ENCODE peak calls at places on chromosomes 13 and 19, in five cellular contexts. D is AG10803; X is naive thymus-derived CD4-positive, alpha-beta T cell; M is stomach; N is lower leg skin. U is an unnamed sample.
A peak's percentile ranks its signal among the peaks of the same experiment; 100 is the strongest.

GRCh38 chr19:28640506-28640905 is 572.4 kb downstream of the UQCRFS1 start:
- DNase-seq in D (no peak), X (no peak), M (no peak), N (no peak), U (no peak)

GRCh38 chr13:107866007-107866665 is 349.2 kb downstream of the LIG4 start:
- DNase-seq in D (peak; percentile 26), X (no peak), M (no peak), N (no peak), U (no peak)

GRCh38 chr13:90414691-90415596 is 932.5 kb upstream of the MIR17HG start:
- DNase-seq in D (peak; percentile 55), X (no peak), M (no peak), N (no peak), U (peak; percentile 55)

GRCh38 chr19:19452241-19453128 is 47.0 kb downstream of the GATAD2A start:
- DNase-seq in D (no peak), X (no peak), M (no peak), N (no peak), U (no peak)

GRCh38 chr13:25588336-25589060 is 216.7 kb downstream of the ATP8A2 start:
- DNase-seq in D (no peak), X (no peak), M (no peak), N (no peak), U (no peak)

GRCh38 chr19:31054430-31054829 is 294.8 kb downstream of the TSHZ3 start:
- DNase-seq in D (peak; percentile 63), X (no peak), M (peak; percentile 26), N (no peak), U (peak; percentile 70)

GRCh38 chr19:15101479-15102082 is 5.6 kb upstream of the SYDE1 start:
- DNase-seq in D (peak; percentile 36), X (peak; percentile 21), M (peak; percentile 52), N (no peak), U (peak; percentile 54)

GRCh38 chr19:30519607-30520205 is 147.5 kb downstream of the ZNF536 start:
- DNase-seq in D (no peak), X (no peak), M (no peak), N (no peak), U (no peak)

GRCh38 chr19:48991823-48992570 is 1.1 kb downstream of the GYS1 start:
- DNase-seq in D (peak; percentile 83), X (no peak), M (peak; percentile 65), N (peak; percentile 69), U (peak; percentile 84)

GRCh38 chr19:56732974-56733373 is 61.4 kb upstream of the ZNF835 start:
- DNase-seq in D (no peak), X (no peak), M (no peak), N (no peak), U (no peak)

GRCh38 chr13:112532837-112533745 is 54.9 kb downstream of the TUBGCP3 start:
- DNase-seq in D (no peak), X (no peak), M (no peak), N (no peak), U (no peak)

GRCh38 chr19:48746738-48747575 is at the start of gene IZUMO1:
- DNase-seq in D (peak; percentile 67), X (peak; percentile 31), M (peak; percentile 61), N (no peak), U (peak; percentile 87)

GRCh38 chr13:102854675-102855074 is 8.8 kb downstream of the ERCC5 start:
- DNase-seq in D (no peak), X (no peak), M (no peak), N (no peak), U (no peak)

GRCh38 chr19:29546583-29547190 is 20.9 kb downstream of the VSTM2B start:
- DNase-seq in D (no peak), X (no peak), M (no peak), N (no peak), U (no peak)

GRCh38 chr19:7789447-7789846 is 26.4 kb downstream of the CLEC4M start:
- DNase-seq in D (no peak), X (peak; percentile 33), M (no peak), N (no peak), U (no peak)

GRCh38 chr13:112366907-112367646 is 9.1 kb upstream of the SPACA7 start:
- DNase-seq in D (no peak), X (no peak), M (no peak), N (no peak), U (no peak)

GRCh38 chr19:53091413-53091812 is 11.8 kb downstream of the ZNF160 start:
- DNase-seq in D (no peak), X (no peak), M (no peak), N (no peak), U (no peak)

GRCh38 chr19:2735374-2735773 is 4.4 kb downstream of the SLC39A3 start:
- DNase-seq in D (no peak), X (no peak), M (no peak), N (no peak), U (no peak)

GRCh38 chr13:41411536-41411935 is 45.8 kb upstream of the RGCC start:
- DNase-seq in D (peak; percentile 78), X (no peak), M (no peak), N (peak; percentile 27), U (peak; percentile 66)

GRCh38 chr13:113607477-113608245 is 23.1 kb downstream of the TFDP1 start:
- DNase-seq in D (no peak), X (no peak), M (peak; percentile 28), N (no peak), U (no peak)

GRCh38 chr19:33493401-33494275 is 28.0 kb downstream of the PEPD start:
- DNase-seq in D (no peak), X (no peak), M (no peak), N (no peak), U (no peak)

GRCh38 chr19:52943884-52944643 is 18.6 kb downstream of the ZNF816 start:
- DNase-seq in D (no peak), X (no peak), M (no peak), N (no peak), U (no peak)

GRCh38 chr13:85405316-85405897 is 393.8 kb downstream of the SLITRK6 start:
- DNase-seq in D (no peak), X (no peak), M (no peak), N (no peak), U (no peak)

GRCh38 chr13:45439000-45439399 is 20.8 kb upstream of the SLC25A30 start:
- DNase-seq in D (no peak), X (no peak), M (no peak), N (no peak), U (no peak)

GRCh38 chr19:6811378-6811777 is 38.9 kb downstream of the VAV1 start:
- DNase-seq in D (no peak), X (no peak), M (no peak), N (no peak), U (no peak)

GRCh38 chr13:42355118-42355840 is 83.3 kb downstream of the AKAP11 start:
- DNase-seq in D (no peak), X (peak; percentile 76), M (no peak), N (no peak), U (no peak)

GRCh38 chr13:99281811-99282263 is 23.7 kb upstream of the GPR18 start:
- DNase-seq in D (peak; percentile 71), X (peak; percentile 55), M (peak; percentile 51), N (peak; percentile 80), U (no peak)

GRCh38 chr13:86906458-86906857 is 764.7 kb upstream of the SLITRK5 start:
- DNase-seq in D (no peak), X (no peak), M (no peak), N (no peak), U (no peak)

GRCh38 chr19:48966541-48967345 is 1.6 kb downstream of the FTL start:
- DNase-seq in D (no peak), X (no peak), M (no peak), N (no peak), U (peak; percentile 22)

GRCh38 chr13:103066991-103067390 is 774 bp upstream of the SLC10A2 start:
- DNase-seq in D (no peak), X (no peak), M (no peak), N (no peak), U (no peak)

GRCh38 chr13:98622926-98623325 is 46.0 kb upstream of the STK24 start:
- DNase-seq in D (no peak), X (no peak), M (no peak), N (no peak), U (no peak)

GRCh38 chr13:50208826-50209335 is 193.6 kb downstream of the KCNRG start:
- DNase-seq in D (peak; percentile 89), X (no peak), M (peak; percentile 32), N (peak; percentile 20), U (peak; percentile 89)
- H3K4me3 ChIP-seq in D (peak overlapping the region; percentile 50), X (no peak overlapping the region), M (peak overlapping the region; percentile 5), N (no peak overlapping the region), U (peak overlapping the region; percentile 52)

DNA sequence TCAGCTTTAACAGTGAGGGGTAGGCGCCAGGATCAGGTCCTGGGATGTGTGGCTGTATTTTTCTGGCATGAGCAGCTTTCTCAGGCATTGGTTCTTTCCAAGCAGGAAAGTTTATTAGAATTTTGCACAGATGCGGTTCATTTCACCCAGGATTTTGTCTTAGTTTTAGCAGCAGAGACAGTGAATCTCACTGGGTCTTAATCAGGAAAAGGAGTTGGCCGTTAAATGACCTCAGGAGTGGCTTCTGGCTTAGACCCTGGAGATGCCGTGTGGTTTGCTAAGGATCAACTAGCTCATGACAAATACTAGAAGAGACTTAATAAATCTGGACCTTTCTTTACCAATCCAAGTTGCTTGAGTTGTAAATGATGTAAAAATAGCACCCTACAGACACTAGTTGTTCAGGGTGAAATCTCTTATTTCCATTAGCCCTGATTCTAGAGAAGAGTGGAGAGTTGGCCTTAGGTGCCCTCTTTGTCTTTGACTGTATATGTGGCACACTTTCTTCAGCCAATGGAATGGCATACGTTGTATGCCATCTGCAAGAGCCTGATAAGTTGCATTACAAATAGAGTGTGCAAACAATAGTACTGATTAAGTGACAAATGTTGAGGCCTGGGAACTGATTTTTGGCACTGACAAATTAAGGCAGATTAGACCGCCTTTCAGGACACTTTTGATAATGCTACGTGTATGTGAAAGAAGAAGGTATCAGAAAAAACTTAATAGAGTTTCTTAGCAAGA is 34.0 kb downstream of the LRCH1 start:
- DNase-seq in D (peak; percentile 56), X (no peak), M (no peak), N (no peak), U (peak; percentile 50)
- H3K4me3 ChIP-seq in D (no peak overlapping the region), X (no peak overlapping the region), M (no peak overlapping the region), N (no peak overlapping the region), U (no peak overlapping the region)

DNA sequence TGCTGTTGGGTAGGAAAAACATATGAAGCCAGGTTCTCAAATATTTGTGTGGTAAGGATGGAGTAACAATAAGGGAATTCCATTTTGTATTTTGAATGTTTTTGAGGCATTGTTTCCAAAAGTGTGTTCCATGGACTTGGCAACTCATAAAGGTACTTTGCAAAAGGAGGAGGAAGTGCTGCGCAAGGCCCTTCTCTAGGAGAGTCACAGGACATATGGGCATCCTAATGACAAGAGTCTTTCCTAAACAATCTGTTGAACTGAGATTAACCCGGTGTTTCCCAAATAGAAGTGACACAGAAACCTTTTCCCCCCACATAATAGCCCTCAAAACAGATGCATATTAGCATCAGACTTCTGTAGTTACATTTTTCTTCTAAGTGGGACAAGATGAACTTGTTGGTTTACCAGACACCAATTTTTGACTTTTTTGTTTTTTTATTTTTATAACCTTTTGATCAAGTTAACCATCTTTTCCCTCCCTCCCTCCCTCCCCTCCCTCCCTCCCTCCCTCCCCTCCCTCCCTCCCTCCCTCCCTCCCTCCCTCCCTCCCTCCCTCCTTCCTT is 209.3 kb downstream of the PCCA start:
- DNase-seq in D (peak; percentile 4), X (no peak), M (no peak), N (no peak), U (no peak)
- H3K4me3 ChIP-seq in D (no peak overlapping the region), X (no peak overlapping the region), M (no peak overlapping the region), N (no peak overlapping the region), U (no peak overlapping the region)

DNA sequence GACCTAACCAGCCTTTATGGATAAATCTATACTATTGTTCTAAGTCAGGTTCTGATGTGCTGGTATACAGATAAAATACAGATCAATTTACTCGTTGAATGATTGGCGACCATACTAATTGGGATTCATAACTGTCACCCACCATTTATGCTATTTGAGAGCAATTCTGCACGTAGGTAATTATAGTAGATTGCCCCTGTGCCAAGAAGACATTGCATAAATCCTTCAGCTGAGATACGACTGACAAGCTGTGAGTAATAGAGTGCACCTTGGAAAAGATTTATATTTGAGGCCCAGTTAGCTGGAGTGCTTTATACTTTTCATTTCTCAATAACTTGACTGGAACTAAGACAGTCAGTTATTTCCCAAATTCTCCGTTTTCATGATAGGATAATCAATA is 536.1 kb downstream of the GPC6 start:
- DNase-seq in D (no peak), X (no peak), M (no peak), N (no peak), U (no peak)
- H3K4me3 ChIP-seq in D (no peak overlapping the region), X (no peak overlapping the region), M (no peak overlapping the region), N (no peak overlapping the region), U (no peak overlapping the region)